ENCODE peak calls at places on chromosome 15, in five cellular contexts. One of them, this sample, is unnamed.

GRCh38 chr15:90028376-90028775 is 27.3 kb downstream of the ZNF710 start:
- DNase-seq in GM23338: no peak
- DNase-seq in stimulated activated CD8-positive, alpha-beta memory T cell treated with anti-CD3 and anti-CD28 coated beads, Interleukin-7, amount 100 ng/mL, for 1 hour: no peak
- DNase-seq in activated CD8-positive, alpha-beta memory T cell treated with anti-CD3 and anti-CD28 coated beads for 48 hours: no peak
- DNase-seq in MCF 10A: no peak
- DNase-seq in this sample: no peak

GRCh38 chr15:100083572-100083971 is 258.2 kb downstream of the ADAMTS17 start:
- DNase-seq in GM23338: no peak
- DNase-seq in stimulated activated CD8-positive, alpha-beta memory T cell treated with anti-CD3 and anti-CD28 coated beads, Interleukin-7, amount 100 ng/mL, for 1 hour: no peak
- DNase-seq in activated CD8-positive, alpha-beta memory T cell treated with anti-CD3 and anti-CD28 coated beads for 48 hours: no peak
- DNase-seq in MCF 10A: no peak
- DNase-seq in this sample: no peak

GRCh38 chr15:52005748-52006701 is 13.0 kb upstream of the MAPK6 start:
- DNase-seq in GM23338: no peak
- DNase-seq in stimulated activated CD8-positive, alpha-beta memory T cell treated with anti-CD3 and anti-CD28 coated beads, Interleukin-7, amount 100 ng/mL, for 1 hour: no peak
- DNase-seq in activated CD8-positive, alpha-beta memory T cell treated with anti-CD3 and anti-CD28 coated beads for 48 hours: no peak
- DNase-seq in MCF 10A: peak
- DNase-seq in this sample: peak

GRCh38 chr15:62782100-62782791 is 260.3 kb upstream of the TPM1 start:
- DNase-seq in GM23338: peak
- DNase-seq in stimulated activated CD8-positive, alpha-beta memory T cell treated with anti-CD3 and anti-CD28 coated beads, Interleukin-7, amount 100 ng/mL, for 1 hour: no peak
- DNase-seq in activated CD8-positive, alpha-beta memory T cell treated with anti-CD3 and anti-CD28 coated beads for 48 hours: no peak
- DNase-seq in MCF 10A: peak
- DNase-seq in this sample: peak

GRCh38 chr15:69855601-69856000 is 242.1 kb downstream of the TLE3 start:
- DNase-seq in GM23338: no peak
- DNase-seq in stimulated activated CD8-positive, alpha-beta memory T cell treated with anti-CD3 and anti-CD28 coated beads, Interleukin-7, amount 100 ng/mL, for 1 hour: no peak
- DNase-seq in activated CD8-positive, alpha-beta memory T cell treated with anti-CD3 and anti-CD28 coated beads for 48 hours: no peak
- DNase-seq in MCF 10A: no peak
- DNase-seq in this sample: no peak

GRCh38 chr15:84947947-84948830 is 33.5 kb upstream of the PDE8A start:
- DNase-seq in GM23338: no peak
- DNase-seq in stimulated activated CD8-positive, alpha-beta memory T cell treated with anti-CD3 and anti-CD28 coated beads, Interleukin-7, amount 100 ng/mL, for 1 hour: no peak
- DNase-seq in activated CD8-positive, alpha-beta memory T cell treated with anti-CD3 and anti-CD28 coated beads for 48 hours: no peak
- DNase-seq in MCF 10A: peak
- DNase-seq in this sample: peak

GRCh38 chr15:73751896-73752816 is 995 bp downstream of the INSYN1 start:
- DNase-seq in GM23338: peak
- DNase-seq in stimulated activated CD8-positive, alpha-beta memory T cell treated with anti-CD3 and anti-CD28 coated beads, Interleukin-7, amount 100 ng/mL, for 1 hour: no peak
- DNase-seq in activated CD8-positive, alpha-beta memory T cell treated with anti-CD3 and anti-CD28 coated beads for 48 hours: no peak
- DNase-seq in MCF 10A: no peak
- DNase-seq in this sample: no peak

GRCh38 chr15:67419705-67420104 is 101.2 kb upstream of the C15orf61 start:
- DNase-seq in GM23338: no peak
- DNase-seq in stimulated activated CD8-positive, alpha-beta memory T cell treated with anti-CD3 and anti-CD28 coated beads, Interleukin-7, amount 100 ng/mL, for 1 hour: no peak
- DNase-seq in activated CD8-positive, alpha-beta memory T cell treated with anti-CD3 and anti-CD28 coated beads for 48 hours: no peak
- DNase-seq in MCF 10A: no peak
- DNase-seq in this sample: no peak

GRCh38 chr15:96037584-96037983 is 292.9 kb upstream of the NR2F2 start:
- DNase-seq in GM23338: no peak
- DNase-seq in stimulated activated CD8-positive, alpha-beta memory T cell treated with anti-CD3 and anti-CD28 coated beads, Interleukin-7, amount 100 ng/mL, for 1 hour: no peak
- DNase-seq in activated CD8-positive, alpha-beta memory T cell treated with anti-CD3 and anti-CD28 coated beads for 48 hours: no peak
- DNase-seq in MCF 10A: no peak
- DNase-seq in this sample: no peak

This sample was measured in NCI-H226.